ENCODE peak calls at places on chromosomes 12 and 14, in five cellular contexts. B is tibial nerve, U is NB4, W is choroid plexus epithelial cell, C is psoas muscle. M is an unnamed sample.

GRCh38 chr12:106096376-106096775 is 42.4 kb downstream of the NUAK1 start:
- DNase-seq in C (peak), B (peak), U (no peak), W (peak), M (no peak)

GRCh38 chr12:11688831-11689230 is 39.4 kb downstream of the ETV6 start:
- DNase-seq in C (no peak), U (no peak), B (no peak), W (peak), M (peak)

GRCh38 chr14:89399594-89400068 is 17.4 kb downstream of the FOXN3 start:
- DNase-seq in U (no peak), W (peak), C (no peak), B (no peak), M (no peak)

GRCh38 chr12:186006-186625 is 27.8 kb downstream of the SLC6A12 start:
- DNase-seq in B (no peak), U (no peak), C (peak), W (no peak), M (no peak)

GRCh38 chr12:95446511-95446910 is 27.4 kb upstream of the METAP2 start:
- DNase-seq in C (peak), W (peak), U (no peak), B (peak), M (no peak)

GRCh38 chr12:122449317-122449716 is 26.8 kb upstream of the CLIP1 start:
- DNase-seq in U (peak), C (no peak), W (peak), B (no peak), M (peak)

GRCh38 chr14:58783801-58784511 is 146.2 kb downstream of the DACT1 start:
- DNase-seq in U (no peak), W (peak), B (no peak), C (no peak), M (no peak)

GRCh38 chr14:77014004-77014604 is 14.4 kb downstream of the IRF2BPL start:
- DNase-seq in U (no peak), W (peak), B (peak), C (peak), M (no peak)

GRCh38 chr12:132560421-132560830 is 50.0 kb downstream of the LRCOL1 start:
- DNase-seq in B (no peak), W (no peak), U (peak), C (no peak), M (no peak)

GRCh38 chr14:30375280-30375892 is 183.6 kb upstream of the G2E3 start:
- DNase-seq in C (peak), B (peak), U (peak), W (peak), M (peak)
- TF ChIP-seq CTCF in C (peak), B (peak), U (peak), W (peak), M (peak)

GRCh38 chr14:50062438-50063039 is 53.8 kb downstream of the VCPKMT start:
- DNase-seq in W (peak), U (peak), C (no peak), B (no peak), M (peak)
- TF ChIP-seq CTCF in W (no peak), U (peak), C (no peak), B (no peak), M (peak)

GRCh38 chr14:104150201-104151027 is 12.0 kb downstream of the KIF26A start:
- DNase-seq in C (peak), U (peak), W (peak), B (no peak), M (no peak)
- TF ChIP-seq CTCF in C (no peak), U (peak), W (peak), B (no peak), M (no peak)

GRCh38 chr12:130872179-130873096 is 572 bp downstream of the RAN start:
- DNase-seq in C (peak), B (peak), W (peak), U (peak), M (no peak)

GRCh38 chr12:130871286-130872178 is at the start of gene RAN:
- DNase-seq in W (peak), B (peak), C (peak), U (peak), M (peak)

GRCh38 chr12:130873106-130873795 is 1.4 kb downstream of the RAN start:
- DNase-seq in B (no peak), W (no peak), U (no peak), C (no peak), M (no peak)

GRCh38 chr12:130868412-130868811 is 3.5 kb upstream of the RAN start:
- DNase-seq in W (no peak), B (no peak), U (no peak), C (no peak), M (no peak)

GRCh38 chr12:130870442-130871285 is 1.2 kb upstream of the RAN start:
- DNase-seq in W (peak), U (peak), B (peak), C (peak), M (peak)
- TF ChIP-seq CTCF in W (peak), U (peak), B (peak), C (peak), M (peak)

GRCh38 chr14:32244404-32244803 is 41.3 kb upstream of the RNU6-8 start:
- DNase-seq in B (no peak), C (no peak), U (no peak), W (peak), M (peak)
- TF ChIP-seq CTCF in B (no peak), C (no peak), U (no peak), W (peak), M (no peak)

GRCh38 chr12:121352053-121353018 is at the start of gene ANAPC5:
- DNase-seq in C (peak), B (peak), W (peak), U (peak), M (peak)
- TF ChIP-seq CTCF in C (no peak), B (peak), W (no peak), U (no peak), M (no peak)

DNA sequence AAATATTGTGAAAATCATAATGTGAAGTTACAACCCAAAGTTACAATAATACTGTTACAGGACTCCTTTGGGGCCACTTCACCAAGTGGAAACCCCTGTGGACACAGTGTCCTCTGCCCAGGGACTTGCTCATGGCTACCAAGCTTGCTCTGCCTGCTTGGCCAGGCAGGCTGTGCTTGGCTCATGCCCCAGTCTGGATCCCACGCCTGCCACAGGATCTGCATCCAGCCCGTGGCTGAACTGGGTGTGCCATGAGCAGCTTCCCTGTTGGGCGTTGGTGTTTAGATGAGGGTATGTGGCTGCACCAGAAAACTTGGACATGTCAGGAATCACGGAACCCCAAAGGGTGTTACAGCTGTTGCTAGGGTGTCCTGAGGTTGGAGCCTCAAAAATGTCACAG is 821.0 kb downstream of the SLC6A15 start:
- DNase-seq in U (no peak), C (no peak), B (no peak), W (no peak), M (no peak)
- TF ChIP-seq CTCF in U (no peak), C (no peak), B (no peak), W (no peak), M (no peak)

DNA sequence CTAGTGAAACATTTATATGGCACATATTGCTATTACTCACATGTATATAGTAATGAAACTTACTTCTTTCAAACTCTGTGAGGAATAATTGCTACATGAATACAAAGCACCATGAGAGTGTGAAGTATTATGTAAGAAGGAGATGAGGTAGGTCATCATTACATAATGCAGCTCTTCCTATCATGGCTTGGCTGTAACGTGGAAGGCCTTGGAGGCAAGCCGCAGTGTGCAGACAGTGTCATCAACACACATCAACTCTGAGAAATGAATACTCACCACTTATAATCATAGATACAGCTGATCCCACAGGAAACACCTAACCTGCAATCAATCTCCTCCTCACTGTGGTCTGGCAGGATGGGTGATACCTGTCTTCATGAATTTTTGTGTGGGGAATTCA is 49.9 kb upstream of the CCDC91 start:
- DNase-seq in B (no peak), C (no peak), W (no peak), U (no peak), M (peak)
- TF ChIP-seq CTCF in B (no peak), C (no peak), W (no peak), U (no peak), M (no peak)

GRCh38 chr14:51993274-51993673 is 3.9 kb downstream of the RTRAF start:
- DNase-seq in B (no peak), U (peak), C (no peak), W (no peak), M (no peak)

GRCh38 chr14:51999084-51999483 is 9.7 kb downstream of the RTRAF start:
- DNase-seq in B (no peak), W (peak), C (no peak), U (no peak), M (no peak)

GRCh38 chr14:52000019-52000582 is 10.8 kb downstream of the RTRAF start:
- DNase-seq in C (no peak), U (no peak), B (no peak), W (no peak), M (no peak)

GRCh38 chr14:51998348-51998747 is 9.0 kb downstream of the RTRAF start:
- DNase-seq in C (no peak), W (no peak), B (no peak), U (no peak), M (no peak)

DNA sequence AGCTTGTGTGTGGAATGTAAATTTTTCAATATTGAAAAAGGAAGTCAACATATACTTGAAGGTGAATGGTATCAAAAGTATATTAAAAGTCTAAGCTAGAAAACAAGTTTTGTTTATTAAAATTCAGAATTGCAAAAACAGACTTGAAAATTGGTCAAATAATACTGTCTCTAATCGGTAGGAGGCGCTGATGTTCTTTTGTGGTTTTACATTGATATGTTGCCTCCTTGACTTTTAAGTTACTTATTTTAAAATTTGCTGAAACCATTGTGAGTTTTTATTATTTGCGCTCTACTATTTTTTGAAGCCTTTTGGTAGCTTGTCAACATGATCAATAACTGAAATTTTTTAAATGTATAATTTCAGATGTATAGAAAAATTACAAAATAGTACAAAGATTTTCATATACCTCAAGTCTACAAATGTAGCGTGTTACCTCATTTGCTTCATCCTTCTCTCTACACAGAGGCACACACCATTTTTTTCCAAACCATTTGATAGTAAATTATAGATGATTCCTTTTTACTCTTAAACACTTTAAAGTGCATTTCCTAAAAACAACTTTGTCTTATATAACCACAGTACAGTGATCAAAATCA is 6.9 kb downstream of the RTRAF start:
- DNase-seq in C (no peak), B (peak), W (peak), U (peak), M (peak)
- TF ChIP-seq CTCF in C (peak), B (peak), W (peak), U (peak), M (peak)

DNA sequence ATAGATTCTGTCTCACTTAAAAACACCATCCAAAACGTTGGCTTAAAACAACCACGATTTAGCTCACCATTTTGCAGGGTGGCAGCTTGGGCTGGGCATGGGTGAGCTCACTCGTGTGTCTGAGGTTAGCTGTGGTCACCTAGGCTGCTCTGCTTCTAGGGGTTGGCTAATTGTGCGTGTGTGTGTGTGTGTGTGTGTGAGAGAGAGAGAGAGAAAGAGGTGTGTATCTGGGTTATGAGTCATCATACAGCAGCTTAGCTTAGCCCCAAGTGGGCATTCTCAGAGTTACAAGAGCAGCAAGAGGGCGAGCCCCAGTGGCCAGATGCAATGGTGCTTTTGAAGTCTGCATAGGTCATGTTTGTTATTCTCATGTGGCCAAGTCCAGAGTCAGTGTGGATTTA is 6.0 kb downstream of the FBXW8 start:
- DNase-seq in W (peak), U (peak), B (no peak), C (no peak), M (peak)
- TF ChIP-seq CTCF in W (peak), U (peak), B (no peak), C (no peak), M (no peak)